ENCODE peak calls at places on chromosomes 5 and 9, in eight cellular contexts. U is prostate gland; B is stimulated activated CD4-positive, alpha-beta T cell treated with anti-CD3 and anti-CD28 coated beads, Interleukin-1b, Interleukin-23, amount 100 ng/mL, for 24 hours; A is pancreas; M is C1 segment of cervical spinal cord; O is spleen; P is dorsolateral prefrontal cortex; G is endodermal cell. H is an unnamed sample.

GRCh38 chr9:79057576-79057975 is 514.2 kb upstream of the TLE4 start:
- DNase-seq in U (no peak), B (no peak), A (no peak), M (no peak), O (no peak), P (no peak), G (no peak), H (no peak)

GRCh38 chr5:14178091-14178490 is 34.9 kb downstream of the TRIO start:
- DNase-seq in U (no peak), B (no peak), A (no peak), M (no peak), O (no peak), P (no peak), G (no peak), H (no peak)

GRCh38 chr5:144368556-144368955 is 197.9 kb downstream of the KCTD16 start:
- DNase-seq in U (no peak), B (no peak), A (no peak), M (no peak), O (no peak), P (no peak), G (no peak), H (no peak)

GRCh38 chr5:139653616-139654015 is 5.5 kb downstream of the CXXC5 start:
- DNase-seq in U (no peak), B (no peak), A (no peak), M (no peak), O (no peak), P (no peak), G (peak), H (no peak)

GRCh38 chr9:137057545-137057944 is 3.7 kb upstream of the ENTPD2 start:
- DNase-seq in U (no peak), B (no peak), A (no peak), M (no peak), O (no peak), P (no peak), G (no peak), H (no peak)

GRCh38 chr5:168867271-168867670 is 288.1 kb upstream of the PANK3 start:
- DNase-seq in U (no peak), B (no peak), A (no peak), M (no peak), O (no peak), P (no peak), G (no peak), H (no peak)

GRCh38 chr5:137281201-137281600 is 217.9 kb downstream of the SPOCK1 start:
- DNase-seq in U (no peak), B (no peak), A (no peak), M (no peak), O (no peak), P (no peak), G (no peak), H (no peak)

GRCh38 chr5:132009706-132010405 is 1.6 kb downstream of the ACSL6 start:
- DNase-seq in U (no peak), B (no peak), A (no peak), M (no peak), O (peak), P (peak), G (peak), H (no peak)

GRCh38 chr5:87722286-87722685 is 309.6 kb upstream of the CCNH start:
- DNase-seq in U (no peak), B (no peak), A (no peak), M (no peak), O (no peak), P (no peak), G (no peak), H (no peak)

GRCh38 chr9:95874303-95874988 is 1.0 kb upstream of the ERCC6L2 start:
- DNase-seq in U (no peak), B (no peak), A (no peak), M (no peak), O (no peak), P (no peak), G (peak), H (no peak)

GRCh38 chr5:81303563-81303962 is 2.2 kb downstream of the ZCCHC9 start:
- DNase-seq in U (no peak), B (no peak), A (no peak), M (no peak), O (no peak), P (no peak), G (no peak), H (no peak)

GRCh38 chr5:99035942-99036341 is 107.1 kb upstream of the CHD1 start:
- DNase-seq in U (no peak), B (no peak), A (no peak), M (no peak), O (no peak), P (no peak), G (no peak), H (no peak)

GRCh38 chr5:7904170-7904569 is 35.2 kb downstream of the MTRR start:
- DNase-seq in U (no peak), B (no peak), A (no peak), M (no peak), O (no peak), P (no peak), G (no peak), H (no peak)

GRCh38 chr9:124124729-124125589 is 113.4 kb downstream of the LHX2 start:
- DNase-seq in U (no peak), B (no peak), A (no peak), M (no peak), O (no peak), P (no peak), G (no peak), H (no peak)

GRCh38 chr9:124256517-124257069 is 1.2 kb upstream of the NEK6 start:
- DNase-seq in U (no peak), B (no peak), A (no peak), M (no peak), O (peak), P (no peak), G (peak), H (no peak)

GRCh38 chr5:98679963-98680362 is 93.5 kb upstream of the RGMB start:
- DNase-seq in U (no peak), B (no peak), A (no peak), M (no peak), O (no peak), P (no peak), G (no peak), H (no peak)

GRCh38 chr9:32989651-32990050 is 11.8 kb downstream of the APTX start:
- DNase-seq in U (no peak), B (no peak), A (no peak), M (no peak), O (no peak), P (no peak), G (no peak), H (no peak)

GRCh38 chr9:129574911-129575574 is 45.9 kb downstream of the C9orf50 start:
- DNase-seq in U (no peak), B (no peak), A (no peak), M (no peak), O (no peak), P (no peak), G (no peak), H (no peak)

GRCh38 chr5:164296603-164297080 is 791.2 kb downstream of the MAT2B start:
- DNase-seq in U (no peak), B (no peak), A (no peak), M (no peak), O (peak), P (no peak), G (peak), H (no peak)

GRCh38 chr9:136857606-136858412 is 5.7 kb downstream of the MAMDC4 start:
- DNase-seq in U (no peak), B (no peak), A (peak), M (no peak), O (peak), P (no peak), G (peak), H (no peak)

GRCh38 chr5:149438281-149438680 is 59.2 kb upstream of the IL17B start:
- DNase-seq in U (no peak), B (no peak), A (no peak), M (no peak), O (no peak), P (no peak), G (no peak), H (no peak)

GRCh38 chr9:134546231-134546731 is 95.3 kb upstream of the COL5A1 start:
- DNase-seq in U (no peak), B (no peak), A (no peak), M (no peak), O (peak), P (no peak), G (peak), H (no peak)

GRCh38 chr9:86695904-86696424 is 251.3 kb downstream of the GAS1 start:
- DNase-seq in U (no peak), B (no peak), A (no peak), M (no peak), O (no peak), P (no peak), G (no peak), H (no peak)

GRCh38 chr5:148912714-148913398 is 86.4 kb downstream of the ADRB2 start:
- DNase-seq in U (no peak), B (no peak), A (no peak), M (peak), O (no peak), P (no peak), G (peak), H (no peak)

GRCh38 chr5:160219411-160219810 is 9.9 kb upstream of the FABP6 start:
- DNase-seq in U (no peak), B (no peak), A (no peak), M (no peak), O (no peak), P (no peak), G (no peak), H (no peak)

GRCh38 chr5:167511-167910 is 23.8 kb upstream of the LRRC14B start:
- DNase-seq in U (no peak), B (no peak), A (no peak), M (no peak), O (peak), P (no peak), G (no peak), H (no peak)

GRCh38 chr9:75880556-75880955 is 9.9 kb upstream of the PCSK5 start:
- DNase-seq in U (no peak), B (no peak), A (no peak), M (no peak), O (no peak), P (no peak), G (no peak), H (no peak)

GRCh38 chr5:53333160-53333559 is 147.3 kb upstream of the FST start:
- DNase-seq in U (no peak), B (no peak), A (no peak), M (no peak), O (no peak), P (no peak), G (no peak), H (no peak)

GRCh38 chr9:104895572-104895971 is 32.4 kb downstream of the ABCA1 start:
- DNase-seq in U (no peak), B (no peak), A (no peak), M (no peak), O (no peak), P (no peak), G (peak), H (no peak)